ENCODE peak calls at places on chromosomes 2 and 18, in ten cellular contexts. S, D, N, L, J, I, H, O, P and C are unnamed samples.

GRCh38 chr2:235951980-235952379 is 216.2 kb downstream of the GBX2 start:
- DNase-seq in D (no peak), H (peak), N (no peak), J (no peak), P (no peak), L (no peak), O (no peak), S (no peak), I (peak), C (no peak)

GRCh38 chr2:30721668-30722647 is 85.3 kb downstream of the CAPN13 start:
- DNase-seq in P (no peak), D (no peak), S (no peak), L (peak), N (no peak), I (no peak), O (no peak), J (no peak), H (no peak), C (no peak)

GRCh38 chr2:15038373-15039364 is 406.2 kb downstream of the LRATD1 start:
- DNase-seq in H (no peak), N (no peak), L (no peak), O (no peak), J (no peak), S (no peak), I (peak), P (no peak), D (no peak), C (no peak)

GRCh38 chr2:47198985-47199451 is 43.9 kb upstream of the STPG4 start:
- DNase-seq in P (peak), D (no peak), H (no peak), N (no peak), I (no peak), S (no peak), J (peak), O (no peak), L (no peak), C (no peak)

GRCh38 chr2:219358170-219359075 is 25.9 kb upstream of the RESP18 start:
- DNase-seq in L (no peak), H (no peak), N (no peak), O (no peak), S (no peak), P (peak), D (no peak), I (no peak), J (no peak), C (no peak)

GRCh38 chr2:54673501-54673998 is 49.9 kb upstream of the EML6 start:
- DNase-seq in S (peak), N (no peak), L (peak), D (peak), P (peak), J (no peak), O (no peak), I (no peak), H (peak), C (no peak)

GRCh38 chr2:239461551-239462515 is 61.0 kb upstream of the HDAC4 start:
- DNase-seq in J (peak), P (no peak), I (no peak), O (no peak), N (no peak), D (no peak), L (peak), H (no peak), S (no peak), C (no peak)

GRCh38 chr18:50193796-50194622 is 938 bp downstream of the MYO5B start:
- DNase-seq in S (peak), J (no peak), P (no peak), H (no peak), I (no peak), L (no peak), O (no peak), N (no peak), D (no peak), C (no peak)

GRCh38 chr2:204504594-204504993 is 40.7 kb upstream of the PARD3B start:
- DNase-seq in H (no peak), N (no peak), J (no peak), I (no peak), D (no peak), L (no peak), P (no peak), O (no peak), S (no peak), C (no peak)

GRCh38 chr2:152555048-152555447 is 162.2 kb downstream of the PRPF40A start:
- DNase-seq in I (no peak), L (no peak), N (no peak), D (no peak), S (no peak), O (no peak), J (no peak), P (no peak), H (no peak), C (no peak)

GRCh38 chr18:48840491-48840877 is 110.3 kb downstream of the SMAD7 start:
- DNase-seq in P (no peak), D (no peak), L (no peak), J (no peak), I (no peak), S (no peak), N (no peak), O (no peak), H (no peak), C (peak)

GRCh38 chr2:89849731-89850130 is 1158.3 kb downstream of the RPIA start:
- DNase-seq in N (no peak), I (no peak), S (no peak), P (no peak), O (no peak), D (no peak), H (no peak), L (no peak), J (no peak), C (no peak)

GRCh38 chr2:98026927-98027522 is 31.3 kb upstream of the TMEM131 start:
- DNase-seq in P (no peak), J (no peak), S (no peak), D (no peak), I (no peak), H (no peak), N (no peak), L (peak), O (no peak), C (no peak)

GRCh38 chr2:12556762-12557161 is 160.0 kb upstream of the TRIB2 start:
- DNase-seq in I (no peak), S (no peak), L (peak), P (peak), N (no peak), O (no peak), J (no peak), H (no peak), D (no peak), C (no peak)

GRCh38 chr2:105388971-105389381 is 9.9 kb downstream of the FHL2 start:
- DNase-seq in O (no peak), N (no peak), H (no peak), D (no peak), P (peak), J (no peak), S (no peak), I (no peak), L (no peak), C (no peak)

GRCh38 chr2:29719626-29720025 is 201.8 kb downstream of the ALK start:
- DNase-seq in D (no peak), L (no peak), O (no peak), J (no peak), S (no peak), N (no peak), H (no peak), P (no peak), I (no peak), C (no peak)

GRCh38 chr18:3424280-3424890 is 25.6 kb upstream of the TGIF1 start:
- DNase-seq in O (no peak), I (no peak), S (no peak), J (peak), P (no peak), L (no peak), H (no peak), D (no peak), N (no peak), C (no peak)

GRCh38 chr2:211751853-211752252 is 786.7 kb downstream of the ERBB4 start:
- DNase-seq in H (no peak), D (no peak), L (no peak), I (no peak), J (no peak), S (no peak), O (no peak), N (no peak), P (no peak), C (no peak)

GRCh38 chr2:173400760-173401159 is 46.1 kb downstream of the CDCA7 start:
- DNase-seq in H (no peak), O (no peak), L (no peak), P (peak), D (no peak), S (no peak), J (no peak), I (no peak), N (no peak), C (no peak)

GRCh38 chr18:13871701-13872100 is 43.6 kb downstream of the MC2R start:
- DNase-seq in H (no peak), L (no peak), S (no peak), O (no peak), D (no peak), I (no peak), J (no peak), P (no peak), N (no peak), C (no peak)

GRCh38 chr2:4673025-4673489 is 969.7 kb downstream of the DCDC2C start:
- DNase-seq in H (no peak), O (no peak), D (no peak), L (no peak), N (no peak), P (peak), J (peak), I (no peak), S (no peak), C (no peak)

GRCh38 chr2:104388296-104388695 is 465.6 kb upstream of the POU3F3 start:
- DNase-seq in J (no peak), D (no peak), O (no peak), N (no peak), S (no peak), I (no peak), P (peak), H (no peak), L (no peak), C (no peak)

GRCh38 chr2:120494446-120494845 is 148.5 kb downstream of the INHBB start:
- DNase-seq in H (no peak), L (no peak), N (no peak), J (no peak), I (no peak), P (peak), O (no peak), D (no peak), S (no peak), C (no peak)

GRCh38 chr18:43819873-43820272 is 542.6 kb upstream of the SYT4 start:
- DNase-seq in H (no peak), P (no peak), S (no peak), L (no peak), D (no peak), I (no peak), O (no peak), J (no peak), N (no peak), C (no peak)

GRCh38 chr2:65397122-65397521 is 35.3 kb downstream of the SPRED2 start:
- DNase-seq in J (no peak), S (no peak), H (no peak), N (no peak), D (no peak), I (no peak), O (no peak), L (no peak), P (peak), C (no peak)

GRCh38 chr2:48651127-48651526 is 33.5 kb downstream of the GTF2A1L start:
- DNase-seq in O (no peak), P (peak), L (no peak), S (no peak), H (no peak), N (no peak), I (no peak), D (no peak), J (no peak), C (no peak)

DNA sequence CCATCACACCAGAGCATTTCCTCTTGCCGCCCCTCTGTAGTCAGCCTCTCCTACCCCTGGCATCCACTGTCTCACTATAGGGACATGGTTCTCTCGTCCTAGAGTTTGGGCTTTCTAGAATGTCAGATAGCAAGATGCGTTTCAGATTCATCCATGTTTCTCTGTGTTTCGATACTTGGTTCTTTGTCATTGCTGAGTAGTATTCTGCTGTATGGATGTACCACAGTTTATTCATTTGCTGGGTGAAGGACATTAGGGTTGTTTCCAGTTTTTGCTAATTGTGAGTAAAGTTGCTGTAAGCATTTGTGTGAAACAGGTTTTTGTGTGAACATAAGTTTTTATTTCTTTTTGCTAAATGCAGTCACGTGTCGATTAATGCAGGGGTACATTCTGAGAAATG is 3.8 kb downstream of the ZNF532 start:
- DNase-seq in J (no peak), O (no peak), S (no peak), H (no peak), I (no peak), P (no peak), N (no peak), D (no peak), L (no peak), C (no peak)
- H3K27ac ChIP-seq in J (no peak), O (no peak), S (no peak), H (no peak), I (no peak), P (no peak), N (peak), D (no peak), L (no peak), C (no peak)

DNA sequence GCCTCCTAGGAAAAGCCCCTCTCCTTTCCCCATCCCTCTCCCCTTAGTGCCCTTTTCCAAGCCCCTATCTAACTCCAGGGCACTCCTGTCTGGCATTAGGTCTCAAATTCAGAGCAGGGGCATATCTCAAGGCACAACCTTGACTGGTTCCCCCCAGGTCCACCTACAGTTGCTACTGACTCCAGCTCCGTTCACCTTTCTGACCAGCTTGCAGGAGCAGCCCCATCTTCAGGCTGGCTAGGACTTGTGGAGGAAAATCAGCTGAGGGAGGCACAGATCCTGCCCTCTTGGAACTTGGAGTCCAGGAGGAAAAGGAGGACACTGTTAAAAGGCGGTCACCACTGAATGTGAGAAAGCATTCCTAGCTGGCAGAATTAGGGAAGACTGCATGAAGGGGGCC is 152.4 kb downstream of the ZFP36L2 start:
- DNase-seq in P (no peak), S (no peak), N (no peak), J (no peak), H (no peak), I (no peak), L (no peak), D (no peak), O (no peak), C (no peak)
- H3K27ac ChIP-seq in P (peak), S (peak), N (no peak), J (peak), H (no peak), I (no peak), L (no peak), D (peak), O (no peak), C (no peak)

GRCh38 chr2:111119847-111120252 is 864 bp upstream of the BCL2L11 start:
- DNase-seq in D (peak), O (no peak), P (no peak), H (no peak), I (peak), N (no peak), J (no peak), L (no peak), S (peak), C (no peak)
- H3K27ac ChIP-seq in D (peak), O (no peak), P (no peak), H (no peak), I (no peak), N (no peak), J (peak), L (no peak), S (peak), C (no peak)

GRCh38 chr2:237253046-237253723 is 160.8 kb downstream of the COL6A3 start:
- DNase-seq in I (no peak), L (no peak), P (peak), O (no peak), H (no peak), J (peak), S (no peak), D (no peak), N (no peak), C (no peak)

GRCh38 chr2:237256845-237257244 is 157.1 kb downstream of the COL6A3 start:
- DNase-seq in S (no peak), L (no peak), O (no peak), I (no peak), N (no peak), D (peak), J (no peak), H (no peak), P (peak), C (no peak)

GRCh38 chr2:237257471-237257951 is 156.5 kb downstream of the COL6A3 start:
- DNase-seq in S (no peak), N (no peak), J (no peak), P (peak), D (peak), H (no peak), O (no peak), L (no peak), I (no peak), C (no peak)

GRCh38 chr2:237254369-237254861 is 159.5 kb downstream of the COL6A3 start:
- DNase-seq in S (no peak), H (no peak), J (no peak), P (peak), D (no peak), I (no peak), O (no peak), L (no peak), N (no peak), C (no peak)

DNA sequence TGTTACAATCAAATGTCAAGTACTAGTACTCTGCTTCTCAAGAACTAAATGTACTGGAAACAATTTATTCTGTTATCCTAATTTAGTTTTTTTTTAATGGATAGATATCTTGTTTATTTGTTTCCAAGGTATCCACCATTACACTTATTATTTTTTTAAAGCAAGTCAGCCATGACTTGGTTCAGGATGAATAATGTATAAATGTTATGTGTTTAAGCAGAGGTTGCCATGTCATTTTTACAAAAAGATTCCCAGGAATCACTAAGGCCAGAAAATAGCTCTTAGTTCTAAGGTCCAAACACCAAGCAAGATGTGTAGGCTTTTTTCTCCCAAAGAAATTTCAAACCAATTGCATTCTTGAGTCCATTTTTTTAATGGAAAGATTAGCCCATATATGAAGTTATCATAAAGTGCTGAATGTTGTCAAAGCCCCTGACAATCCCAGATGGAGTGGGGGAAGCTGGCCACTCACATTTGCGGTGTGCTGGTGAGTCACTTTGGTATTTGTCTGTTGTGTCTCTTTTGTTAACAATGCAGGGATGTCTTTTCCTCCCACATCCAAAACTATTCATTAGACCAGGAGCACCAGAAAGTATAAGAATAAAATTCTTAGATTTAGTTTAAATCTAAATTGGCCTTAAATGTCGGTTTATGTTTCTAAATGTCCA is 158.9 kb downstream of the COL6A3 start:
- DNase-seq in L (no peak), D (no peak), P (peak), N (no peak), J (no peak), O (no peak), S (no peak), I (no peak), H (no peak), C (no peak)
- H3K27ac ChIP-seq in L (no peak), D (peak), P (peak), N (no peak), J (no peak), O (no peak), S (peak), I (no peak), H (no peak), C (no peak)

DNA sequence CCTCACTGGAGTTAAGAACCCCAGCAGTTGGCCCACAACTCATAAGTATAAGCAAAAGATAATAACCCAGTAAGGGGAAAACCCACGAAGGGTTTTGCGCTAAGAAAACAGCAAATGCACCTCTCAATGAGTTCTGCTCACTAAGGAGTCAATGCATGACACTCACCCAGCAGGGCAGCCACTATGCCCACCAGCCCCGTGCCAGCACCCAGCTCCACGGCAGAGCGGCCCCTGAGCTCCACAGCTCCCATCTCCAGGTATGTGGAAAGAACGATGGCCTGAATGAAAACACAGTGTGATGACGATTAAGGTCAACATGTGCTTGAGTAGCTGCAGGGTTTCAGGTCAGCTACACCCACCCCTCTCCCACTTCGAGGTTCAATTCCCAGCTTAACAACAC is 3.6 kb downstream of the METTL21A start:
- DNase-seq in H (no peak), P (no peak), J (no peak), S (no peak), O (no peak), D (no peak), N (no peak), I (no peak), L (no peak), C (no peak)
- H3K27ac ChIP-seq in H (no peak), P (no peak), J (no peak), S (no peak), O (no peak), D (no peak), N (no peak), I (no peak), L (no peak), C (no peak)

GRCh38 chr2:37802899-37803379 is 122.1 kb upstream of the RMDN2 start:
- DNase-seq in S (no peak), I (no peak), J (peak), P (peak), D (no peak), O (no peak), N (no peak), H (no peak), L (no peak), C (no peak)
- H3K27ac ChIP-seq in S (no peak), I (no peak), J (peak), P (peak), D (no peak), O (no peak), N (no peak), H (no peak), L (no peak), C (no peak)

DNA sequence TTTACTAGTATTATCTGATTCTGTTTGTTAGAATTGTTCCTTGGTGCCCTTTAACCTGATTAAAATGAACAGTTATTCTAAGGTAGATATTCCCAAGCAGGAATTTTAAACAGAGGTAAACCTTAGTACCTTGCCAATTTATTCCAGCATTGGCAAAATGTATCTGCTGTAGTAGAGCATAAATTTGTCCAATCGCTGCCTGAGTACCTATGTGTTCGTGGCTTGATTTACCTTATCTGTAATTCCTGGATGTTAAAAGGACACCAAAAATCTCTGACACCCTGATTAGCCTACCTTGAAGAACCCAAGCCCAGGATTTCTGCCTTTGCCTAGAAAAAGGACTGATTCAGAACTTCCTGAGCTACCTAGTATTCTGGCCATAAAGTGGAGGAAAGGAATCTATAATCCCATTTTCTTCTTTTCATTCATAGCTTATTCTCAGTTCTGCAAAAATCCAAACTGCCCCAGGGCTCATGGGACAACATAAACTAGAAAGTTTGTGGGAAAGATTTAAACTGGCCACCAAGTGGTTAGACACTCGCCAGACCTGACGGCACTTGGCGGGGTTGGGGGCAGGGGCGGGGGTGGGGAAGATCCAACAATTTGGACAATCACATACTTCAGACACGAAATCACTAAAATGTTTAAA is 16.2 kb upstream of the ZCCHC2 start:
- DNase-seq in P (no peak), H (no peak), D (no peak), S (no peak), N (no peak), L (no peak), J (no peak), O (no peak), I (no peak), C (no peak)
- H3K27ac ChIP-seq in P (no peak), H (no peak), D (peak), S (peak), N (no peak), L (peak), J (peak), O (no peak), I (peak), C (no peak)